ENCODE peak calls at places on chromosome 10, in seven cellular contexts. E is cardiac muscle cell, L is right lobe of liver, X is body of pancreas, D is mammary epithelial cell, G is esophagus muscularis mucosa, A is PC-3. Y is an unnamed sample.

GRCh38 chr10:1938317-1938716 is 201.0 kb upstream of the ADARB2 start:
- DNase-seq in E (no peak), L (no peak), X (no peak), D (no peak), G (no peak), A (no peak), Y (no peak)

GRCh38 chr10:14010083-14010551 is 320.6 kb downstream of the FRMD4A start:
- DNase-seq in E (no peak), L (no peak), X (no peak), D (peak; percentile 19), G (no peak), A (no peak), Y (no peak)

GRCh38 chr10:9825491-9826018 is 1192.1 kb upstream of the CELF2 start:
- DNase-seq in E (peak; percentile 30), L (no peak), X (no peak), D (no peak), G (no peak), A (no peak), Y (no peak)

GRCh38 chr10:76667307-76668012 is 970.1 kb downstream of the KCNMA1 start:
- DNase-seq in E (no peak), L (no peak), X (no peak), D (no peak), G (no peak), A (no peak), Y (no peak)

GRCh38 chr10:1267148-1267547 is 211.0 kb downstream of the WDR37 start:
- DNase-seq in E (no peak), L (no peak), X (no peak), D (no peak), G (no peak), A (no peak), Y (no peak)

GRCh38 chr10:62244785-62245595 is 23.7 kb downstream of the RTKN2 start:
- DNase-seq in E (peak; percentile 72), L (no peak), X (peak; percentile 16), D (peak; percentile 70), G (no peak), A (peak; percentile 99), Y (no peak)

GRCh38 chr10:84238909-84239308 is 2.4 kb downstream of the LRIT1 start:
- DNase-seq in E (no peak), L (no peak), X (no peak), D (peak; percentile 3), G (no peak), A (peak; percentile 32), Y (no peak)

GRCh38 chr10:44706745-44707144 is 204.4 kb upstream of the TMEM72 start:
- DNase-seq in E (no peak), L (no peak), X (no peak), D (peak; percentile 83), G (no peak), A (peak; percentile 98), Y (no peak)

GRCh38 chr10:103648951-103649532 is 155.5 kb downstream of the NEURL1 start:
- DNase-seq in E (no peak), L (peak; percentile 96), X (no peak), D (no peak), G (no peak), A (no peak), Y (peak; percentile 92)

GRCh38 chr10:90530526-90530925 is 327.3 kb downstream of the HTR7 start:
- DNase-seq in E (no peak), L (no peak), X (no peak), D (no peak), G (no peak), A (no peak), Y (no peak)

GRCh38 chr10:97685395-97685958 is 1.6 kb downstream of the AVPI1 start:
- DNase-seq in E (peak; percentile 48), L (peak; percentile 69), X (no peak), D (peak; percentile 58), G (no peak), A (peak; percentile 27), Y (no peak)

GRCh38 chr10:52220947-52221346 is 93.1 kb upstream of the DKK1 start:
- DNase-seq in E (no peak), L (no peak), X (no peak), D (no peak), G (no peak), A (no peak), Y (no peak)

GRCh38 chr10:61140765-61141392 is 196.9 kb upstream of the RHOBTB1 start:
- DNase-seq in E (peak; percentile 50), L (peak; percentile 48), X (peak; percentile 35), D (peak; percentile 41), G (no peak), A (peak; percentile 96), Y (no peak)

GRCh38 chr10:103448751-103449150 is 3.4 kb downstream of the CALHM2 start:
- DNase-seq in E (no peak), L (no peak), X (peak; percentile 20), D (peak; percentile 73), G (no peak), A (peak; percentile 39), Y (no peak)

GRCh38 chr10:121639416-121639815 is 41.2 kb upstream of the FGFR2 start:
- DNase-seq in E (no peak), L (no peak), X (no peak), D (peak; percentile 38), G (no peak), A (no peak), Y (no peak)

GRCh38 chr10:104339469-104340098 is 1.3 kb upstream of the ITPRIP start:
- DNase-seq in E (peak; percentile 72), L (peak; percentile 80), X (peak; percentile 75), D (peak; percentile 59), G (no peak), A (peak; percentile 66), Y (peak; percentile 81)

GRCh38 chr10:59091239-59091638 is 85.2 kb upstream of the PHYHIPL start:
- DNase-seq in E (no peak), L (peak; percentile 46), X (no peak), D (no peak), G (peak; percentile 24), A (no peak), Y (no peak)

GRCh38 chr10:43689618-43689954 is 40.9 kb upstream of the ZNF32 start:
- DNase-seq in E (peak; percentile 20), L (peak; percentile 64), X (peak; percentile 78), D (no peak), G (no peak), A (peak; percentile 14), Y (no peak)

GRCh38 chr10:360653-361052 is 225.4 kb downstream of the ZMYND11 start:
- DNase-seq in E (no peak), L (no peak), X (no peak), D (no peak), G (no peak), A (no peak), Y (no peak)

DNA sequence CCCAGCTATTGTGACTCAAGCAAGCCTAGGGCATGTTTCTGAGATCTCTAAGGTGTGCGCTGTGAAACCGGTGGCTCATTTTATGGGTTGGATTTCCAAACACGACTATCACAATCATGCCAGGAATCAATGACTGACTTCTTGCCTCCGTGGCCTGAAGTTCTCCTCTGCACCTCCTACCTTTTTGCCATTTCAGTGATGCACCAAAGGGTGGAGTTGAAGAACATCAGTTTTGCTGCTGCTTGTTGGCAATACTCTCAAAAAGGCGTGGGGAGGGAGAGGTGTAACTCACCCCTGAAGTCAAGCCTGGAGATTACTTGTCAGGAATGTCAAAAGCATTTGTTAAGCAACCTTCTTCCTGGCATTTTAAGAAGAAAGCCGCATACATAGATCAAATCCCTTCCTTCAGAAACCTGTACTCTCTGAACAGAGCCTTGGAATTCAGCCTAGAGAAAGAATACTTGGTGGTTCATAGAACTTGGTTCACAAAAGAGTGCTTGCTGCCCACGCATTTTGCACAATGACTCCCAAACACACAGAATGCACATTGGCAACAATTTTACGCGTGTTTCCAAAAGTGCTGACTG is 41.0 kb downstream of the KIAA1217 start:
- DNase-seq in E (no peak), L (no peak), X (no peak), D (peak; percentile 88), G (no peak), A (no peak), Y (no peak)
- TF ChIP-seq CTCF in E (no peak), L (no peak), X (no peak), D (no peak), G (no peak), A (no peak), Y (no peak)

DNA sequence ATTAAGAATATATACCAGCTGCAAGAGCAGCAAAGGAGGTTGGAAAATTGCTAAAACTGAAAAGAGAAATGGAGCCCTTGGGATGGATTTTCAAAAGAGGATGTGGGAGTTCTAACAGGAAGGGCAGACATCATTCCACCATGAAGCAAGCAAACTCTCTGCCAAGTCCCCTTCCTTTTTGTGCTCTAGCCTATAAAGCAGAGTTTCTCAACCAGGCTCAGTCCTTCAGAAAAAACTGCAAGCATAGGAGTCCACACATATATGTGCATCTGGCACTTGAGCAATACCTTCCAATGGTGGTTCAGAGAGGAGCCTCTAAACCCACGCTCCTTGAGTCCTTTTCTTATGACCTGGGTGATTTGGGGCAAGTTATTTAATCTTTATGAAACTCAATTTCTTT is 98.6 kb upstream of the MKX start:
- DNase-seq in E (no peak), L (no peak), X (no peak), D (no peak), G (no peak), A (no peak), Y (no peak)
- H3K4me3 ChIP-seq in E (no peak overlapping the region), L (no peak overlapping the region), X (no peak overlapping the region), D (no peak overlapping the region), G (no peak overlapping the region), A (no peak overlapping the region), Y (no peak overlapping the region)

DNA sequence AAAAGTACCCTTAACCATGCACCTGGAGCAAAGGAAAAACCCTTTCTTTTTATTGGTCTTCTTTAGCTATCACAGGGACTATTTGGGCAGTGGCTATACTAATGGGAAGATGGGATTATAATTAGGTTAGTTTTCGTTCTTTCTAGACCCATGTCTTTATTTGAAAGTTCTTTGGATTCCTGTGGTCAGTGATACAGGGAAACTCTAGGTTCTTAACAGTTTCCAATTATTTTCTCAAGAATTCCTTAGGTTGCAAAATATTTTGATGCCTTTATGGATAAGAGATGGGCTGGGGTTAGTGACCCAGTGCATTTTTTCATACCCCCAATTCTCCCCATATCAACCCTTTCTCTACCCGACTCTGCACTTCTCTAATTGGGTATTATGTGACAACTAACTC is 49.0 kb downstream of the ADD3 start:
- DNase-seq in E (no peak), L (no peak), X (no peak), D (no peak), G (no peak), A (no peak), Y (no peak)
- H3K27ac ChIP-seq in E (no peak overlapping the region), L (no peak overlapping the region), X (no peak overlapping the region), D (no peak overlapping the region), G (no peak overlapping the region), A (no peak overlapping the region), Y (peak overlapping the region; percentile 59)

DNA sequence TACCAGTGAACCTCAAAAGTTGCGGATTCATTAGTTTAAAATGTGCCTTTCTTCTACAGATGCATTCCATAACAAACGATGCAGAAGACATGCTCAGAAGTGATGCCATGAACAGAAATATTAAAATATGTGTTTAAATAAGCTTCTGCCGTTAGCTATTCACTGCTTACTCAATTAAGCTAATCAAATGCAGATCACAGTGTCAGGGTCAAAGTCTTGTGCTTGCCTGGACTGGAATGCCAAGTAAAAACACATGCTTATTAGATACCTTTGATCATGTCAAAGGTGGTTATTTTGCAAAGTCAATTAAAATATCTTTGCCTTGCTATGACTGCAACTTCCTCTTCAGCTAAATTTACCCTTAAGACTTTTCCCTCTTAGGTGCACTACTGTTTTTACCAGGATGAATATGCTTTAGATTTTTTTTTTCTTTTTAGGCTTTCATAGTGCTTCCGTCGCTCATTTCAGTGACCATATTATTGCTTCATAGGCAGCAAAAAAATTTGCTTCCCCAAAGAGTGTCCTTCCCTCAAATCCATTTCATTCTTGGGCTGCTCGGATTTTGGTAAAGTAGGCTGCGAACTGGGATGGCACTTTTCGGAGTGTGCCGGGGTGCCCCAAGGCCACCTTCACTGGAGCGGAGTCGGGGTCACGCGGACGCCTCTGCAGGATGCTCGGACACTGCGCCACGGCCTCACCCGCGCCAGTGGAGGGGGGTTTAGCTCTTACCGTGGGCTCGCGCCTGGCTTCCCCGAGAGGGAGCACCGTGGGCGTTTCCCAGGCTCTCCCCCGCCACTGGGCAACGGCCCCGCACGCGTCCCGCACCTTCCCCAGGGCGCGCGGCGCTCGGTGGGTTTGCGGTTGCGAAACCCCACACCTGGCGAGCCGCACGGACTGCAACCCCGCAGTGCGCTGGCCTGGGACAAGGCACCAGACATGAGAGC is 743 bp downstream of the ASB13 start:
- DNase-seq in E (peak; percentile 12), L (peak; percentile 58), X (no peak), D (peak; percentile 8), G (no peak), A (no peak), Y (no peak)
- TF ChIP-seq CTCF in E (no peak), L (no peak), X (no peak), D (no peak), G (no peak), A (no peak), Y (no peak)